ENCODE peak calls at places on chromosomes 5 and 9, in four cellular contexts. T, N, W and D are unnamed samples.

GRCh38 chr5:124948062-124948753 is 201.8 kb upstream of the ZNF608 start:
- DNase-seq in T (no peak), N (no peak), W (peak), D (peak)

GRCh38 chr5:144122641-144123040 is 47.8 kb downstream of the YIPF5 start:
- DNase-seq in W (no peak), T (no peak), N (no peak), D (no peak)

GRCh38 chr9:114895605-114896004 is 34.8 kb downstream of the TNFSF8 start:
- DNase-seq in N (no peak), T (no peak), W (no peak), D (no peak)

GRCh38 chr5:88092938-88093635 is 175.6 kb downstream of the TMEM161B start:
- DNase-seq in T (no peak), W (no peak), N (no peak), D (no peak)

GRCh38 chr9:92350129-92350739 is 24.5 kb downstream of the CENPP start:
- DNase-seq in N (no peak), T (no peak), W (no peak), D (peak)

GRCh38 chr5:144183254-144183889 is 12.7 kb downstream of the KCTD16 start:
- DNase-seq in W (no peak), N (peak), T (no peak), D (peak)

GRCh38 chr5:121273818-121274433 is 577.8 kb upstream of the FTMT start:
- DNase-seq in T (no peak), W (no peak), N (peak), D (peak)

GRCh38 chr5:14156611-14157493 is 13.7 kb downstream of the TRIO start:
- DNase-seq in N (peak), T (no peak), W (no peak), D (peak)

GRCh38 chr9:35718726-35719511 is 13.1 kb downstream of the TLN1 start:
- DNase-seq in W (no peak), T (no peak), N (no peak), D (no peak)

GRCh38 chr9:13847270-13847669 is 466.7 kb downstream of the NFIB start:
- DNase-seq in T (no peak), W (no peak), N (no peak), D (no peak)

GRCh38 chr5:1547236-1547635 is 23.5 kb upstream of the LPCAT1 start:
- DNase-seq in N (no peak), T (no peak), W (no peak), D (no peak)

GRCh38 chr5:139561655-139562451 is 714 bp downstream of the UBE2D2 start:
- DNase-seq in W (peak), N (peak), T (peak), D (peak)

GRCh38 chr5:180250329-180250728 is 41.3 kb upstream of the RASGEF1C start:
- DNase-seq in W (no peak), N (no peak), T (no peak), D (no peak)

DNA sequence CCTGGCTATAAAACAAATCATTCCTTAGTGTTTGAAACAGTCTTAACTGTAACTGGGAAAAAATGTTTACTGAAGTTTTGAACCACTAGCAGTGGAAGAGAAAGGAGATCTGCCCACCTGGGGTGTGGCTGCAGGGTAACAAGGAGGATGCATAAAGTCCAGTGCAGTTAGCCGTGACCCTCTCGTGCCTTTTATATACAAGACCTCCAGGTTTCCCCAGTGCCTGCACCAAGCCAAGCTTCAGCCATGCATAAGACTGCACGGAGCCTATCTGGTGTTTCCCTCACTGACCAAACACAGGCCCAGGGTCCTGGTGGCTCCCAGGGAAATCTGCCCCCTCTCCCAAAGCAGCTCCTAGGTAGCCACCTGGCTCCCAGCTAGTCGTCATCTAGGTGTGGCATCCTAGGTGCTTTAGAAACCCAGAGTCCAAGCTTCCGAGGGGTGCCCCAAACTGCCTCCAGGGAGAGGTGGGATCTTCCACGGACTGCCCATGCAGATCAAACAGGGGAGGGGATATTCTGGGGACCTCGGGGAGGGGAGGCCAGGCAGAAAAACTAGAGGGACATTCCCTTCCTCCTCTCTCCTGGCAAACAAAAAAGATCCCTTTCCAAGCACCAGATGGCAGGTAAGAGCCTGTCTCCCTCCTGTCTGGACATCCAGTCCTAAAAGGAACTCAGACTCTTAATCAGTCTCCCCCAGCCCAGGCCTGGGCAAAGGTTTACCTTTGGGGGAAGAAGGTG is 2.7 kb downstream of the SHB start:
- DNase-seq in N (no peak), W (no peak), T (no peak), D (no peak)
- H3K4me3 ChIP-seq in N (peak), W (peak), T (peak), D (peak)

GRCh38 chr9:70256123-70256551 is 2.6 kb upstream of the SMC5 start:
- DNase-seq in N (no peak), W (no peak), T (no peak), D (peak)
- H3K4me3 ChIP-seq in N (no peak), W (peak), T (peak), D (peak)

GRCh38 chr5:111226556-111226955 is 2.4 kb downstream of the CAMK4 start:
- DNase-seq in T (no peak), W (no peak), N (no peak), D (no peak)
- H3K4me3 ChIP-seq in T (no peak), W (no peak), N (no peak), D (no peak)

GRCh38 chr9:94166237-94167054 is 82.2 kb downstream of the PTPDC1 start:
- DNase-seq in N (peak), T (peak), W (peak), D (peak)

GRCh38 chr9:94169978-94170377 is 85.7 kb downstream of the PTPDC1 start:
- DNase-seq in W (no peak), T (no peak), N (no peak), D (no peak)

GRCh38 chr9:94167376-94167775 is 83.1 kb downstream of the PTPDC1 start:
- DNase-seq in T (no peak), W (no peak), N (no peak), D (no peak)

GRCh38 chr9:94167055-94167346 is 82.7 kb downstream of the PTPDC1 start:
- DNase-seq in W (no peak), N (no peak), T (no peak), D (no peak)

GRCh38 chr9:94168203-94169000 is 84.1 kb downstream of the PTPDC1 start:
- DNase-seq in N (no peak), T (no peak), W (no peak), D (no peak)
- H3K4me3 ChIP-seq in N (peak), T (peak), W (peak), D (peak)

GRCh38 chr5:26791433-26791832 is 247.0 kb downstream of the CDH9 start:
- DNase-seq in W (no peak), N (no peak), T (no peak), D (peak)

GRCh38 chr5:26791021-26791420 is 247.4 kb downstream of the CDH9 start:
- DNase-seq in N (no peak), T (no peak), W (no peak), D (no peak)
- H3K4me3 ChIP-seq in N (no peak), T (no peak), W (no peak), D (no peak)